ENCODE peak calls at places on chromosome 22, in ten cellular contexts. One of them, this sample, is unnamed.

GRCh38 chr22:50218996-50219727 is 18.4 kb downstream of the SELENOO start:
- DNase-seq in IMR-90: peak
- DNase-seq in A549: no peak
- DNase-seq in heart left ventricle: peak
- DNase-seq in K562: peak
- DNase-seq in lower leg skin: peak
- DNase-seq in suprapubic skin: peak
- DNase-seq in HCT116: peak
- DNase-seq in spleen: no peak
- DNase-seq in breast epithelium: peak
- DNase-seq in this sample: no peak

GRCh38 chr22:27238935-27239510 is 562.5 kb downstream of the MN1 start:
- DNase-seq in IMR-90: peak
- DNase-seq in A549: peak
- DNase-seq in heart left ventricle: peak
- DNase-seq in K562: peak
- DNase-seq in lower leg skin: no peak
- DNase-seq in suprapubic skin: no peak
- DNase-seq in HCT116: no peak
- DNase-seq in spleen: no peak
- DNase-seq in breast epithelium: no peak
- DNase-seq in this sample: no peak

GRCh38 chr22:33393432-33393831 is 335.3 kb upstream of the SYN3 start:
- DNase-seq in IMR-90: no peak
- DNase-seq in A549: no peak
- DNase-seq in heart left ventricle: no peak
- DNase-seq in K562: no peak
- DNase-seq in lower leg skin: no peak
- DNase-seq in suprapubic skin: no peak
- DNase-seq in HCT116: no peak
- DNase-seq in spleen: no peak
- DNase-seq in breast epithelium: no peak
- DNase-seq in this sample: no peak

GRCh38 chr22:30922151-30922611 is 46.4 kb downstream of the MORC2 start:
- DNase-seq in IMR-90: peak
- DNase-seq in A549: no peak
- DNase-seq in heart left ventricle: peak
- DNase-seq in K562: no peak
- DNase-seq in lower leg skin: peak
- DNase-seq in suprapubic skin: no peak
- DNase-seq in HCT116: no peak
- DNase-seq in spleen: peak
- DNase-seq in breast epithelium: no peak
- DNase-seq in this sample: peak

GRCh38 chr22:17767236-17768065 is 6.8 kb downstream of the BID start:
- DNase-seq in IMR-90: no peak
- DNase-seq in A549: no peak
- DNase-seq in heart left ventricle: no peak
- DNase-seq in K562: no peak
- DNase-seq in lower leg skin: no peak
- DNase-seq in suprapubic skin: no peak
- DNase-seq in HCT116: no peak
- DNase-seq in spleen: no peak
- DNase-seq in breast epithelium: no peak
- DNase-seq in this sample: peak

GRCh38 chr22:44887941-44888366 is 121.9 kb downstream of the PHF21B start:
- DNase-seq in IMR-90: no peak
- DNase-seq in A549: no peak
- DNase-seq in heart left ventricle: no peak
- DNase-seq in K562: no peak
- DNase-seq in lower leg skin: peak
- DNase-seq in suprapubic skin: peak
- DNase-seq in HCT116: no peak
- DNase-seq in spleen: peak
- DNase-seq in breast epithelium: peak
- DNase-seq in this sample: no peak

GRCh38 chr22:25702046-25702445 is 39.9 kb upstream of the MYO18B start:
- DNase-seq in IMR-90: peak
- DNase-seq in A549: no peak
- DNase-seq in heart left ventricle: no peak
- DNase-seq in K562: no peak
- DNase-seq in lower leg skin: no peak
- DNase-seq in suprapubic skin: no peak
- DNase-seq in HCT116: no peak
- DNase-seq in spleen: no peak
- DNase-seq in breast epithelium: no peak
- DNase-seq in this sample: no peak

GRCh38 chr22:18145676-18146388 is 4.1 kb upstream of the USP18 start:
- DNase-seq in IMR-90: no peak
- DNase-seq in A549: no peak
- DNase-seq in heart left ventricle: no peak
- DNase-seq in K562: no peak
- DNase-seq in lower leg skin: no peak
- DNase-seq in suprapubic skin: no peak
- DNase-seq in HCT116: no peak
- DNase-seq in spleen: no peak
- DNase-seq in breast epithelium: no peak
- DNase-seq in this sample: no peak

GRCh38 chr22:31093956-31094622 is 13.0 kb downstream of the SMTN start:
- DNase-seq in IMR-90: no peak
- DNase-seq in A549: no peak
- DNase-seq in heart left ventricle: no peak
- DNase-seq in K562: no peak
- DNase-seq in lower leg skin: no peak
- DNase-seq in suprapubic skin: no peak
- DNase-seq in HCT116: no peak
- DNase-seq in spleen: no peak
- DNase-seq in breast epithelium: no peak
- DNase-seq in this sample: peak

GRCh38 chr22:36375071-36375980 is 12.4 kb downstream of the MYH9 start:
- DNase-seq in IMR-90: peak
- DNase-seq in A549: no peak
- DNase-seq in heart left ventricle: no peak
- DNase-seq in K562: no peak
- DNase-seq in lower leg skin: no peak
- DNase-seq in suprapubic skin: no peak
- DNase-seq in HCT116: no peak
- DNase-seq in spleen: no peak
- DNase-seq in breast epithelium: no peak
- DNase-seq in this sample: no peak

GRCh38 chr22:32205974-32206773 is 1.3 kb upstream of the RFPL2 start:
- DNase-seq in IMR-90: no peak
- DNase-seq in A549: peak
- DNase-seq in heart left ventricle: no peak
- DNase-seq in K562: no peak
- DNase-seq in lower leg skin: no peak
- DNase-seq in suprapubic skin: no peak
- DNase-seq in HCT116: no peak
- DNase-seq in spleen: no peak
- DNase-seq in breast epithelium: no peak
- DNase-seq in this sample: no peak

GRCh38 chr22:32203181-32204105 is 1.4 kb downstream of the RFPL2 start:
- DNase-seq in IMR-90: no peak
- DNase-seq in A549: peak
- DNase-seq in heart left ventricle: no peak
- DNase-seq in K562: no peak
- DNase-seq in lower leg skin: no peak
- DNase-seq in suprapubic skin: no peak
- DNase-seq in HCT116: no peak
- DNase-seq in spleen: no peak
- DNase-seq in breast epithelium: no peak
- DNase-seq in this sample: no peak

GRCh38 chr22:32206774-32207758 is 2.2 kb upstream of the RFPL2 start:
- DNase-seq in IMR-90: no peak
- DNase-seq in A549: peak
- DNase-seq in heart left ventricle: no peak
- DNase-seq in K562: no peak
- DNase-seq in lower leg skin: no peak
- DNase-seq in suprapubic skin: no peak
- DNase-seq in HCT116: peak
- DNase-seq in spleen: peak
- DNase-seq in breast epithelium: no peak
- DNase-seq in this sample: no peak

GRCh38 chr22:32204211-32204855 is 540 bp downstream of the RFPL2 start:
- DNase-seq in IMR-90: no peak
- DNase-seq in A549: peak
- DNase-seq in heart left ventricle: no peak
- DNase-seq in K562: no peak
- DNase-seq in lower leg skin: no peak
- DNase-seq in suprapubic skin: no peak
- DNase-seq in HCT116: no peak
- DNase-seq in spleen: no peak
- DNase-seq in breast epithelium: no peak
- DNase-seq in this sample: no peak

GRCh38 chr22:32204856-32205722 is at the start of gene RFPL2:
- DNase-seq in IMR-90: peak
- DNase-seq in A549: peak
- DNase-seq in heart left ventricle: no peak
- DNase-seq in K562: no peak
- DNase-seq in lower leg skin: no peak
- DNase-seq in suprapubic skin: no peak
- DNase-seq in HCT116: peak
- DNase-seq in spleen: no peak
- DNase-seq in breast epithelium: no peak
- DNase-seq in this sample: no peak
- TF ChIP-seq POLR2A in IMR-90: no peak
- TF ChIP-seq POLR2A in A549: peak
- TF ChIP-seq POLR2A in heart left ventricle: no peak
- TF ChIP-seq POLR2A in K562: no peak
- TF ChIP-seq POLR2A in lower leg skin: no peak
- TF ChIP-seq POLR2A in suprapubic skin: no peak
- TF ChIP-seq POLR2A in HCT116: peak
- TF ChIP-seq POLR2A in spleen: no peak
- TF ChIP-seq POLR2A in breast epithelium: no peak
- TF ChIP-seq POLR2A in this sample: no peak

GRCh38 chr22:46054091-46054877 is 77.3 kb upstream of the WNT7B start:
- DNase-seq in IMR-90: peak
- DNase-seq in A549: no peak
- DNase-seq in heart left ventricle: peak
- DNase-seq in K562: peak
- DNase-seq in lower leg skin: peak
- DNase-seq in suprapubic skin: peak
- DNase-seq in HCT116: no peak
- DNase-seq in spleen: peak
- DNase-seq in breast epithelium: peak
- DNase-seq in this sample: peak

GRCh38 chr22:46055851-46056168 is 78.8 kb upstream of the WNT7B start:
- DNase-seq in IMR-90: no peak
- DNase-seq in A549: no peak
- DNase-seq in heart left ventricle: no peak
- DNase-seq in K562: no peak
- DNase-seq in lower leg skin: no peak
- DNase-seq in suprapubic skin: no peak
- DNase-seq in HCT116: no peak
- DNase-seq in spleen: no peak
- DNase-seq in breast epithelium: no peak
- DNase-seq in this sample: no peak

GRCh38 chr22:46056169-46057041 is 79.4 kb upstream of the WNT7B start:
- DNase-seq in IMR-90: no peak
- DNase-seq in A549: no peak
- DNase-seq in heart left ventricle: peak
- DNase-seq in K562: no peak
- DNase-seq in lower leg skin: peak
- DNase-seq in suprapubic skin: peak
- DNase-seq in HCT116: no peak
- DNase-seq in spleen: peak
- DNase-seq in breast epithelium: peak
- DNase-seq in this sample: no peak

GRCh38 chr22:46054878-46055158 is 77.9 kb upstream of the WNT7B start:
- DNase-seq in IMR-90: no peak
- DNase-seq in A549: no peak
- DNase-seq in heart left ventricle: no peak
- DNase-seq in K562: no peak
- DNase-seq in lower leg skin: peak
- DNase-seq in suprapubic skin: peak
- DNase-seq in HCT116: no peak
- DNase-seq in spleen: no peak
- DNase-seq in breast epithelium: no peak
- DNase-seq in this sample: no peak

DNA sequence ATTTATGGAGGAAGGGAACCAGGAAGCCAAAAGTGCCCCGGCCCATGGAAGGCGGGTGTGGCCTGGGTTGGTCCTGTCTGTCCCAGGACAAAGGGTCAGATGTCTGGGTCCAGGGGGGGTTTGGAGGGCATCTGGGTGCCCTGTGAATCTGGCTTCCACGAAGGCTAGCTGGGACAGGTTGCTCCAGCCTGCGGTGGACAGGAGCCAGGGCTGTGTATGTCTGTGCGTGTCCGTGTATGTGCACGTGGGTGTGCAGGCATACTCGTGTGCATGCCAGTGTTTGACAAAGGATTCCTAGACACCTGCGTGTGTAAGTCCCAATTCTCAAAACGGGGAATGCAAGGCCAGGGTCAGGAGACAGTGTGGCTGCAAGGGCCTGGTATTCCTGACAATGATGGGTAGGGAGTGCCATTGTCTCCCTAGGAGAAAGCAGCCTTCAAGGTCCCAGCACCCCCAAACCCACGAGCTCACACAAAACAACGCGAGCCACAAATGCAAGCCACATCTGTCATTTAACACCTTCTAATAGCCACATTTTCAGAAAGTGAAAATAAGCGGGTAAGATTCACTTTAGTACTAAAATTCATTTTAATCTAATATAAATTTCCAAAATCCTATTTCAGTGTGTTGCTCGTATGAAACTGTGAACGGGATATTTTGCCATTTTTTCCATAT is 78.4 kb upstream of the WNT7B start:
- DNase-seq in IMR-90: no peak
- DNase-seq in A549: no peak
- DNase-seq in heart left ventricle: no peak
- DNase-seq in K562: no peak
- DNase-seq in lower leg skin: peak
- DNase-seq in suprapubic skin: peak
- DNase-seq in HCT116: no peak
- DNase-seq in spleen: peak
- DNase-seq in breast epithelium: peak
- DNase-seq in this sample: no peak
- TF ChIP-seq POLR2A in IMR-90: no peak
- TF ChIP-seq POLR2A in A549: no peak
- TF ChIP-seq POLR2A in heart left ventricle: no peak
- TF ChIP-seq POLR2A in K562: no peak
- TF ChIP-seq POLR2A in lower leg skin: no peak
- TF ChIP-seq POLR2A in suprapubic skin: no peak
- TF ChIP-seq POLR2A in HCT116: no peak
- TF ChIP-seq POLR2A in spleen: no peak
- TF ChIP-seq POLR2A in breast epithelium: no peak
- TF ChIP-seq POLR2A in this sample: no peak

GRCh38 chr22:39524089-39524752 is 3.9 kb downstream of the ATF4 start:
- DNase-seq in IMR-90: no peak
- DNase-seq in A549: no peak
- DNase-seq in heart left ventricle: no peak
- DNase-seq in K562: no peak
- DNase-seq in lower leg skin: no peak
- DNase-seq in suprapubic skin: no peak
- DNase-seq in HCT116: no peak
- DNase-seq in spleen: no peak
- DNase-seq in breast epithelium: no peak
- DNase-seq in this sample: no peak
- TF ChIP-seq POLR2A in IMR-90: no peak
- TF ChIP-seq POLR2A in A549: no peak
- TF ChIP-seq POLR2A in heart left ventricle: no peak
- TF ChIP-seq POLR2A in K562: no peak
- TF ChIP-seq POLR2A in lower leg skin: no peak
- TF ChIP-seq POLR2A in suprapubic skin: no peak
- TF ChIP-seq POLR2A in HCT116: no peak
- TF ChIP-seq POLR2A in spleen: no peak
- TF ChIP-seq POLR2A in breast epithelium: no peak
- TF ChIP-seq POLR2A in this sample: peak

GRCh38 chr22:37818397-37819099 is 4.6 kb upstream of the GALR3 start:
- DNase-seq in IMR-90: peak
- DNase-seq in A549: no peak
- DNase-seq in heart left ventricle: peak
- DNase-seq in K562: no peak
- DNase-seq in lower leg skin: peak
- DNase-seq in suprapubic skin: no peak
- DNase-seq in HCT116: no peak
- DNase-seq in spleen: peak
- DNase-seq in breast epithelium: peak
- DNase-seq in this sample: peak
- TF ChIP-seq POLR2A in IMR-90: no peak
- TF ChIP-seq POLR2A in A549: no peak
- TF ChIP-seq POLR2A in heart left ventricle: no peak
- TF ChIP-seq POLR2A in K562: no peak
- TF ChIP-seq POLR2A in lower leg skin: no peak
- TF ChIP-seq POLR2A in suprapubic skin: no peak
- TF ChIP-seq POLR2A in HCT116: no peak
- TF ChIP-seq POLR2A in spleen: no peak
- TF ChIP-seq POLR2A in breast epithelium: no peak
- TF ChIP-seq POLR2A in this sample: no peak